ENCODE peak calls at places on chromosomes 12 and 14, in six cellular contexts. E is breast epithelium, O is vagina, J is GM12878, L is spleen, B is IMR-90. W is an unnamed sample.

GRCh38 chr12:130925616-130926015 is 28.1 kb upstream of the ADGRD1 start:
- DNase-seq in L (no peak), B (peak; percentile 35), O (no peak), J (no peak), E (no peak), W (no peak)

GRCh38 chr12:102539651-102540553 is 59.5 kb upstream of the IGF1 start:
- DNase-seq in O (no peak), B (peak; percentile 81), E (no peak), L (no peak), J (no peak), W (no peak)

GRCh38 chr12:70842136-70842535 is 78.4 kb downstream of the PTPRR start:
- DNase-seq in L (no peak), E (no peak), J (no peak), O (no peak), B (no peak), W (no peak)

GRCh38 chr12:121223283-121223946 is 13.5 kb downstream of the P2RX4 start:
- DNase-seq in O (no peak), L (no peak), B (no peak), E (no peak), J (no peak), W (peak; percentile 37)

GRCh38 chr12:45388545-45388944 is 172.7 kb downstream of the ANO6 start:
- DNase-seq in O (no peak), J (no peak), B (peak; percentile 58), L (no peak), E (no peak), W (no peak)

GRCh38 chr12:108447168-108447840 is 67.8 kb upstream of the FICD start:
- DNase-seq in B (peak; percentile 22), J (no peak), O (no peak), E (no peak), L (no peak), W (no peak)

GRCh38 chr12:6612247-6612646 is 5.1 kb upstream of the CHD4 start:
- DNase-seq in O (no peak), J (no peak), B (no peak), L (no peak), E (no peak), W (no peak)

GRCh38 chr12:25052191-25053020 is 103.5 kb upstream of the BCAT1 start:
- DNase-seq in B (no peak), L (peak; percentile 78), E (no peak), J (peak; percentile 93), O (no peak), W (peak; percentile 70)

GRCh38 chr12:109387425-109388166 is 39.9 kb downstream of the MYO1H start:
- DNase-seq in L (no peak), E (no peak), O (no peak), B (peak; percentile 13), J (no peak), W (peak; percentile 3)

GRCh38 chr12:124829008-124829707 is 34.5 kb downstream of the SCARB1 start:
- DNase-seq in E (no peak), L (no peak), J (no peak), O (no peak), B (peak; percentile 85), W (no peak)

GRCh38 chr12:62813031-62813829 is 121.7 kb downstream of the PPM1H start:
- DNase-seq in O (no peak), J (no peak), E (no peak), L (peak; percentile 82), B (peak; percentile 68), W (peak; percentile 69)

DNA sequence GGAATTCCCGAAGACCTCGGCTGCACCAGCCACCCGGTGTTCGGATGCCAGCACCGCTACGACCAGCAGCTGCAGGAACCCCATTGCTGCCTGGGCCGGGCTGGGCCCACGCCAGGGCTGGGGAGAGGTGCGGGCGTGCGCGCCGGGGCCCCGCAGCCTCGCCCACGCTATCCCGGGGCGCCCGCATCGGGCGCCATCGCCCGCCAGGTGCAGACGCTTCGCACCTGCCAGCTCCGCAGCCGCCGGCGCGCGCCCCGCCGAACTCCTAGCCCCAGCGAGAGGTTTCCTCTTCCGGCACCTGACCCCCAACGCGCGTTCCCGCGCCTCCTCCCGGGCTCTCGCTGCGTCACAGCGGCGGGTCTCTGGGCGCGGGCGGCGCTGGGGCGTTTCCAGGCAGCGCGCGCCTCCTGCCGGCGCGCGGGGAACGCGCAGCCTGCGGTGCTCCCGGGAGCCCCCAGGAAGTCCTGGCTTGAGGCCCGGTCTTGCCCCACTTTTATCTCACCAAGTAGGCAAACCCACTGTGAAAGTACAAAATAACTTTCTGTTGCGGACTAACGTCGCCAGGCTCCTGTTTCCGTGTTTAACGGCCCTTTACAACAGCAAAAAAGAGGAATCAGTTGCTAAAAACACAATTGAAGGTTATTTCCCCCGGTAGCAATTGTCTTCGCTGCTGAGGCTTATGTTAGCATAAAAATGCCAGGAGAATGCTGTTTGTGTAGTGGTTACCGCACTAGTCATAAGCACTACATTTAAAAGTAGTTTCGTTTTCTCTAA is at the start of gene TM7SF3:
- DNase-seq in J (peak; percentile 81), L (peak; percentile 100), B (peak; percentile 83), O (peak; percentile 90), E (peak; percentile 89), W (peak; percentile 97)
- TF ChIP-seq POLR2A in J (peak; percentile 81), L (no peak), B (no peak), O (peak; percentile 41), E (no peak), W (peak; percentile 92)

DNA sequence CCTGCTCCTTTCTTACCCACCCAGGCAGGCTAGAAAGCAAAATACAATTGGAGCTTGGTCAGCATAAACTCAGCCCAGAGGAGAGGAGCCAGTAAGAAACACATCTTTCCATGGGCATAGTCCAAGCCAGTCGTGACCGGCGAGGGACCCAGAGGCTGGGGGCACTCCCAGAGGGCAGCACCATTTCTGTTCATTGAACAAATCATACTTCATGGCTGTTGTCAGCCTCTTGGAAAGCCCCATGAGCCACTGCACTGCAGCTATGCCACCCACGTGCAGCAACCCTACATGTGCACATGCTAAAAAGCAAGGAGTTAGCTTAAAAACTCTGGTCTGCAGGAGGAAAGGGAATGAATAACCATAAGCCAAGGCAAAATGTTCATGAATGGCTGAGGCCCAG is 90.0 kb upstream of the CDKN3 start:
- DNase-seq in J (no peak), B (no peak), L (no peak), E (no peak), O (no peak), W (no peak)
- H3K27me3 ChIP-seq in J (no peaks in the 10 kb centered on the region), B (peaks cover 30% of the 10 kb centered on the region), L (no peaks in the 10 kb centered on the region), E (no peaks in the 10 kb centered on the region), O (no peaks in the 10 kb centered on the region), W (no peaks in the 10 kb centered on the region)

DNA sequence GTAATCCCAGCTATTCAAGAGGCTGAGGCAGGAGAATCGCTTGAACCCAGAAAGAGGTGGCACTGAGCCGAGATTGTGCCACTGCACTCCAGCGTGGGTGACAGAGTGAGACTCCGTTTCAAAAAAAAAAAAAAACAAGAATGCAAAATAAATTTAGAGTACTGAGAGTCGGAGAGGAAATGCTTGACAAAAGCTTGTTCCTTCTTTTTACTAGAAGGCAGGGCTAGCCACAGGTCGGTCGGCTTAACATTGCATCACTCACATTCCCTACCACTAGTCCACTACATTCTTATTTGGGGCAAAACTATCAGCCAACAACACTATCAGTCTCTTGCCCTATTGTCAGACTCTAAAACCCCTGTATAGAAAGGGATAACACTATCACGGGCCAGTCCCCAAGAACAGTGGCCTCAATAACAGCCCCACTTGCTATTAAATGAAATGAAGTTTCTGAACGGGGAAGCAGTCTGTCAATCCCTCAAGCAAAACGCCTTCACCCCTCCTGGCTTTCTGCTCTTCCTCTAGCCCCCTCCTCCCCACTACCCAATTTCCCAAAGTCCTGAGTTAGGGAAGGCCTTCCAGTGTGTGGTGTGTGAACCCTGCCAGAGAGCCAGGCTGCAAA is 1.0 kb downstream of the RNF41 start:
- DNase-seq in E (no peak), J (peak; percentile 30), O (no peak), B (peak; percentile 47), L (no peak), W (peak; percentile 7)
- TF ChIP-seq POLR2A in E (no peak), J (no peak), O (no peak), B (no peak), L (no peak), W (no peak)

DNA sequence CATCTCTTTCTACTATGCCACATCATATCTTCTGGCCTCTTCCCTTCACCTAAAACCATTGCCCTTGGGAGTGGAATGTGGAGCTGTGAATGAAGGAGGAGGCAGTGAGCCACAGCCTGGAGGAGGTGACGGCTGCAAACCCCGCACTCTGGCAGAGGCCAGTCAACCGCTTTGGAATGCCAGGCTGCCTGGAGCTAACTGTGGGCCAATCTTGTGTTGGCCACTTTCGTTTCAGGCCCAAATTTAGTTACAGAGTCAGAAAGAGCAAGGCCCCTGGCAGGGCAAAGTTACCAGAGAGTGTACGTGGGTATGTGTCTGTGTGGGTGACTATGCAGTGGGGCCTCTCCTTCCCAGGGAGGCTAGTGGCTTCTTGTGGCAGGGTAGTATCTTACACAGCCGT is 40.1 kb downstream of the CACNA1C start:
- DNase-seq in J (no peak), O (no peak), L (no peak), E (no peak), B (peak; percentile 36), W (no peak)
- H3K27me3 ChIP-seq in J (no peaks in the 10 kb centered on the region), O (no peaks in the 10 kb centered on the region), L (no peaks in the 10 kb centered on the region), E (no peaks in the 10 kb centered on the region), B (no peaks in the 10 kb centered on the region), W (no peaks in the 10 kb centered on the region)

GRCh38 chr12:122980192-122981035 is at the start of gene ARL6IP4:
- DNase-seq in L (peak; percentile 95), B (peak; percentile 54), E (peak; percentile 46), O (no peak), J (no peak), W (peak; percentile 56)
- TF ChIP-seq POLR2A in L (no peak), B (peak; percentile 54), E (no peak), O (peak; percentile 76), J (peak; percentile 78), W (peak; percentile 38)